ENCODE peak calls at places on chromosomes 4 and X, in ten cellular contexts. One of them, this sample, is unnamed.

GRCh38 chrX:150570512-150570911 is 2.1 kb downstream of the MTM1 start:
- DNase-seq in GM04503: no peak
- DNase-seq in ecto neural progenitor cell: no peak
- DNase-seq in hepatic stellate cell: no peak
- DNase-seq in T-helper 1 cell: no peak
- DNase-seq in psoas muscle: no peak
- DNase-seq in foreskin fibroblast: no peak
- DNase-seq in vagina: no peak
- DNase-seq in cerebellum: no peak
- DNase-seq in mucosa of gallbladder: no peak
- DNase-seq in this sample: no peak

GRCh38 chr4:26861434-26862186 is 969 bp downstream of the STIM2 start:
- DNase-seq in GM04503: no peak
- DNase-seq in ecto neural progenitor cell: no peak
- DNase-seq in hepatic stellate cell: peak; percentile 65
- DNase-seq in T-helper 1 cell: peak; percentile 68
- DNase-seq in psoas muscle: peak; percentile 81
- DNase-seq in foreskin fibroblast: peak; percentile 79
- DNase-seq in vagina: no peak
- DNase-seq in cerebellum: peak; percentile 50
- DNase-seq in mucosa of gallbladder: peak; percentile 70
- DNase-seq in this sample: peak; percentile 82

GRCh38 chrX:39397561-39398200 is 596.4 kb downstream of the MID1IP1 start:
- DNase-seq in GM04503: no peak
- DNase-seq in ecto neural progenitor cell: peak; percentile 61
- DNase-seq in hepatic stellate cell: no peak
- DNase-seq in T-helper 1 cell: no peak
- DNase-seq in psoas muscle: no peak
- DNase-seq in foreskin fibroblast: no peak
- DNase-seq in vagina: no peak
- DNase-seq in cerebellum: no peak
- DNase-seq in mucosa of gallbladder: no peak
- DNase-seq in this sample: no peak

GRCh38 chrX:6021316-6022091 is 207.2 kb downstream of the NLGN4X start:
- DNase-seq in GM04503: no peak
- DNase-seq in ecto neural progenitor cell: no peak
- DNase-seq in hepatic stellate cell: no peak
- DNase-seq in T-helper 1 cell: no peak
- DNase-seq in psoas muscle: no peak
- DNase-seq in foreskin fibroblast: peak; percentile 53
- DNase-seq in vagina: no peak
- DNase-seq in cerebellum: peak; percentile 38
- DNase-seq in mucosa of gallbladder: peak; percentile 36
- DNase-seq in this sample: peak; percentile 35

GRCh38 chr4:6724461-6725111 is 8.6 kb downstream of the BLOC1S4 start:
- DNase-seq in GM04503: no peak
- DNase-seq in ecto neural progenitor cell: no peak
- DNase-seq in hepatic stellate cell: peak; percentile 73
- DNase-seq in T-helper 1 cell: no peak
- DNase-seq in psoas muscle: no peak
- DNase-seq in foreskin fibroblast: peak; percentile 42
- DNase-seq in vagina: no peak
- DNase-seq in cerebellum: no peak
- DNase-seq in mucosa of gallbladder: no peak
- DNase-seq in this sample: no peak

GRCh38 chr4:114479595-114479994 is 119.0 kb upstream of the UGT8 start:
- DNase-seq in GM04503: no peak
- DNase-seq in ecto neural progenitor cell: no peak
- DNase-seq in hepatic stellate cell: no peak
- DNase-seq in T-helper 1 cell: no peak
- DNase-seq in psoas muscle: no peak
- DNase-seq in foreskin fibroblast: no peak
- DNase-seq in vagina: no peak
- DNase-seq in cerebellum: no peak
- DNase-seq in mucosa of gallbladder: no peak
- DNase-seq in this sample: no peak

GRCh38 chr4:26300314-26301307 is 20.2 kb upstream of the RBPJ start:
- DNase-seq in GM04503: no peak
- DNase-seq in ecto neural progenitor cell: no peak
- DNase-seq in hepatic stellate cell: no peak
- DNase-seq in T-helper 1 cell: no peak
- DNase-seq in psoas muscle: no peak
- DNase-seq in foreskin fibroblast: peak; percentile 75
- DNase-seq in vagina: no peak
- DNase-seq in cerebellum: no peak
- DNase-seq in mucosa of gallbladder: no peak
- DNase-seq in this sample: no peak

GRCh38 chrX:18354369-18355329 is at the start of gene SCML2:
- DNase-seq in GM04503: no peak
- DNase-seq in ecto neural progenitor cell: peak; percentile 72
- DNase-seq in hepatic stellate cell: peak; percentile 29
- DNase-seq in T-helper 1 cell: peak; percentile 7
- DNase-seq in psoas muscle: peak; percentile 54
- DNase-seq in foreskin fibroblast: peak; percentile 69
- DNase-seq in vagina: no peak
- DNase-seq in cerebellum: peak; percentile 40
- DNase-seq in mucosa of gallbladder: no peak
- DNase-seq in this sample: peak; percentile 41

GRCh38 chr4:186844059-186844681 is 120.5 kb upstream of the FAT1 start:
- DNase-seq in GM04503: peak; percentile 71
- DNase-seq in ecto neural progenitor cell: no peak
- DNase-seq in hepatic stellate cell: peak; percentile 43
- DNase-seq in T-helper 1 cell: no peak
- DNase-seq in psoas muscle: peak; percentile 49
- DNase-seq in foreskin fibroblast: peak; percentile 72
- DNase-seq in vagina: no peak
- DNase-seq in cerebellum: peak; percentile 21
- DNase-seq in mucosa of gallbladder: no peak
- DNase-seq in this sample: no peak

GRCh38 chrX:98371994-98372393 is 1488.3 kb downstream of the RPA4 start:
- DNase-seq in GM04503: no peak
- DNase-seq in ecto neural progenitor cell: no peak
- DNase-seq in hepatic stellate cell: no peak
- DNase-seq in T-helper 1 cell: no peak
- DNase-seq in psoas muscle: no peak
- DNase-seq in foreskin fibroblast: no peak
- DNase-seq in vagina: no peak
- DNase-seq in cerebellum: no peak
- DNase-seq in mucosa of gallbladder: no peak
- DNase-seq in this sample: no peak

GRCh38 chrX:103157511-103158316 is 57.2 kb upstream of the BEX4 start:
- DNase-seq in GM04503: no peak
- DNase-seq in ecto neural progenitor cell: no peak
- DNase-seq in hepatic stellate cell: peak; percentile 36
- DNase-seq in T-helper 1 cell: no peak
- DNase-seq in psoas muscle: no peak
- DNase-seq in foreskin fibroblast: peak; percentile 66
- DNase-seq in vagina: no peak
- DNase-seq in cerebellum: peak; percentile 28
- DNase-seq in mucosa of gallbladder: peak; percentile 27
- DNase-seq in this sample: no peak

GRCh38 chr4:177322881-177323280 is 13.2 kb downstream of the NEIL3 start:
- DNase-seq in GM04503: no peak
- DNase-seq in ecto neural progenitor cell: no peak
- DNase-seq in hepatic stellate cell: no peak
- DNase-seq in T-helper 1 cell: no peak
- DNase-seq in psoas muscle: no peak
- DNase-seq in foreskin fibroblast: no peak
- DNase-seq in vagina: no peak
- DNase-seq in cerebellum: no peak
- DNase-seq in mucosa of gallbladder: no peak
- DNase-seq in this sample: no peak